ENCODE peak calls at places on chromosomes 2 and 18, in eight cellular contexts. One of them, this sample, is unnamed.

GRCh38 chr2:9655441-9656269 is 24.9 kb upstream of the YWHAQ start:
- DNase-seq in memory B cell: no peak
- DNase-seq in T-helper 17 cell: no peak
- DNase-seq in stimulated activated CD4-positive, alpha-beta T cell treated with anti-CD3 and anti-CD28 coated beads, Interleukin-4, amount 100 ng/mL, for 1 hour: peak; percentile 65
- DNase-seq in adipocyte: peak; percentile 67
- DNase-seq in ELF-1: no peak
- DNase-seq in KBM-7: no peak
- DNase-seq in NCI-H774: no peak
- DNase-seq in this sample: no peak

GRCh38 chr2:27807476-27807875 is 36.0 kb downstream of the MRPL33 start:
- DNase-seq in stimulated activated CD4-positive, alpha-beta T cell treated with anti-CD3 and anti-CD28 coated beads, Interleukin-4, amount 100 ng/mL, for 1 hour: peak; percentile 3
- DNase-seq in ELF-1: peak; percentile 27
- DNase-seq in NCI-H774: no peak
- DNase-seq in KBM-7: peak; percentile 35
- DNase-seq in adipocyte: peak; percentile 44
- DNase-seq in T-helper 17 cell: no peak
- DNase-seq in memory B cell: no peak
- DNase-seq in this sample: no peak

GRCh38 chr2:3073196-3073595 is 304.4 kb downstream of the EIPR1 start:
- DNase-seq in NCI-H774: no peak
- DNase-seq in memory B cell: no peak
- DNase-seq in adipocyte: no peak
- DNase-seq in KBM-7: no peak
- DNase-seq in stimulated activated CD4-positive, alpha-beta T cell treated with anti-CD3 and anti-CD28 coated beads, Interleukin-4, amount 100 ng/mL, for 1 hour: no peak
- DNase-seq in T-helper 17 cell: no peak
- DNase-seq in ELF-1: no peak
- DNase-seq in this sample: no peak

GRCh38 chr2:165793161-165793778 is 777 bp downstream of the GALNT3 start:
- DNase-seq in ELF-1: peak; percentile 38
- DNase-seq in NCI-H774: peak; percentile 13
- DNase-seq in KBM-7: no peak
- DNase-seq in stimulated activated CD4-positive, alpha-beta T cell treated with anti-CD3 and anti-CD28 coated beads, Interleukin-4, amount 100 ng/mL, for 1 hour: peak; percentile 2
- DNase-seq in memory B cell: no peak
- DNase-seq in adipocyte: peak; percentile 16
- DNase-seq in T-helper 17 cell: no peak
- DNase-seq in this sample: peak; percentile 12

GRCh38 chr2:168515502-168515901 is 59.4 kb downstream of the CERS6 start:
- DNase-seq in KBM-7: no peak
- DNase-seq in adipocyte: peak; percentile 89
- DNase-seq in NCI-H774: no peak
- DNase-seq in memory B cell: no peak
- DNase-seq in ELF-1: no peak
- DNase-seq in stimulated activated CD4-positive, alpha-beta T cell treated with anti-CD3 and anti-CD28 coated beads, Interleukin-4, amount 100 ng/mL, for 1 hour: no peak
- DNase-seq in T-helper 17 cell: no peak
- DNase-seq in this sample: no peak

GRCh38 chr18:11119550-11119949 is 29.8 kb downstream of the PIEZO2 start:
- DNase-seq in ELF-1: no peak
- DNase-seq in memory B cell: no peak
- DNase-seq in KBM-7: no peak
- DNase-seq in stimulated activated CD4-positive, alpha-beta T cell treated with anti-CD3 and anti-CD28 coated beads, Interleukin-4, amount 100 ng/mL, for 1 hour: no peak
- DNase-seq in NCI-H774: no peak
- DNase-seq in T-helper 17 cell: no peak
- DNase-seq in adipocyte: peak; percentile 64
- DNase-seq in this sample: no peak

GRCh38 chr2:79393806-79394484 is 118.9 kb upstream of the CTNNA2 start:
- DNase-seq in T-helper 17 cell: no peak
- DNase-seq in KBM-7: no peak
- DNase-seq in stimulated activated CD4-positive, alpha-beta T cell treated with anti-CD3 and anti-CD28 coated beads, Interleukin-4, amount 100 ng/mL, for 1 hour: no peak
- DNase-seq in memory B cell: no peak
- DNase-seq in ELF-1: peak; percentile 87
- DNase-seq in adipocyte: no peak
- DNase-seq in NCI-H774: peak; percentile 72
- DNase-seq in this sample: no peak

GRCh38 chr2:73268831-73269685 is 15.2 kb downstream of the FBXO41 start:
- DNase-seq in T-helper 17 cell: peak; percentile 68
- DNase-seq in stimulated activated CD4-positive, alpha-beta T cell treated with anti-CD3 and anti-CD28 coated beads, Interleukin-4, amount 100 ng/mL, for 1 hour: peak; percentile 73
- DNase-seq in memory B cell: peak; percentile 59
- DNase-seq in NCI-H774: peak; percentile 86
- DNase-seq in ELF-1: peak; percentile 77
- DNase-seq in adipocyte: peak; percentile 28
- DNase-seq in KBM-7: no peak
- DNase-seq in this sample: peak; percentile 11

GRCh38 chr2:7071916-7072556 is 154.8 kb downstream of the RNF144A start:
- DNase-seq in NCI-H774: no peak
- DNase-seq in ELF-1: no peak
- DNase-seq in T-helper 17 cell: no peak
- DNase-seq in adipocyte: no peak
- DNase-seq in stimulated activated CD4-positive, alpha-beta T cell treated with anti-CD3 and anti-CD28 coated beads, Interleukin-4, amount 100 ng/mL, for 1 hour: no peak
- DNase-seq in memory B cell: no peak
- DNase-seq in KBM-7: peak; percentile 78
- DNase-seq in this sample: no peak

GRCh38 chr2:68185541-68186164 is 28.0 kb downstream of the PNO1 start:
- DNase-seq in KBM-7: peak; percentile 70
- DNase-seq in ELF-1: peak; percentile 55
- DNase-seq in T-helper 17 cell: peak; percentile 41
- DNase-seq in stimulated activated CD4-positive, alpha-beta T cell treated with anti-CD3 and anti-CD28 coated beads, Interleukin-4, amount 100 ng/mL, for 1 hour: peak; percentile 68
- DNase-seq in adipocyte: peak; percentile 37
- DNase-seq in memory B cell: peak; percentile 48
- DNase-seq in NCI-H774: no peak
- DNase-seq in this sample: peak; percentile 61

GRCh38 chr18:54163458-54163857 is 61.0 kb downstream of the MBD2 start:
- DNase-seq in adipocyte: no peak
- DNase-seq in ELF-1: no peak
- DNase-seq in NCI-H774: no peak
- DNase-seq in T-helper 17 cell: no peak
- DNase-seq in KBM-7: no peak
- DNase-seq in memory B cell: no peak
- DNase-seq in stimulated activated CD4-positive, alpha-beta T cell treated with anti-CD3 and anti-CD28 coated beads, Interleukin-4, amount 100 ng/mL, for 1 hour: no peak
- DNase-seq in this sample: no peak

GRCh38 chr18:48036191-48036590 is 105.7 kb upstream of the SMAD2 start:
- DNase-seq in ELF-1: no peak
- DNase-seq in adipocyte: no peak
- DNase-seq in NCI-H774: no peak
- DNase-seq in T-helper 17 cell: no peak
- DNase-seq in memory B cell: no peak
- DNase-seq in stimulated activated CD4-positive, alpha-beta T cell treated with anti-CD3 and anti-CD28 coated beads, Interleukin-4, amount 100 ng/mL, for 1 hour: no peak
- DNase-seq in KBM-7: no peak
- DNase-seq in this sample: no peak

GRCh38 chr2:88874063-88874657 is 182.7 kb downstream of the RPIA start:
- DNase-seq in NCI-H774: peak; percentile 11
- DNase-seq in stimulated activated CD4-positive, alpha-beta T cell treated with anti-CD3 and anti-CD28 coated beads, Interleukin-4, amount 100 ng/mL, for 1 hour: peak; percentile 18
- DNase-seq in T-helper 17 cell: no peak
- DNase-seq in ELF-1: no peak
- DNase-seq in KBM-7: peak; percentile 72
- DNase-seq in adipocyte: peak; percentile 81
- DNase-seq in memory B cell: no peak
- DNase-seq in this sample: peak; percentile 43

GRCh38 chr2:58851598-58851997 is 610.5 kb upstream of the FANCL start:
- DNase-seq in memory B cell: no peak
- DNase-seq in KBM-7: no peak
- DNase-seq in NCI-H774: no peak
- DNase-seq in T-helper 17 cell: no peak
- DNase-seq in ELF-1: no peak
- DNase-seq in adipocyte: peak; percentile 6
- DNase-seq in stimulated activated CD4-positive, alpha-beta T cell treated with anti-CD3 and anti-CD28 coated beads, Interleukin-4, amount 100 ng/mL, for 1 hour: no peak
- DNase-seq in this sample: no peak

GRCh38 chr2:98185801-98186200 is 98.8 kb downstream of the VWA3B start:
- DNase-seq in adipocyte: no peak
- DNase-seq in T-helper 17 cell: no peak
- DNase-seq in stimulated activated CD4-positive, alpha-beta T cell treated with anti-CD3 and anti-CD28 coated beads, Interleukin-4, amount 100 ng/mL, for 1 hour: no peak
- DNase-seq in NCI-H774: no peak
- DNase-seq in ELF-1: no peak
- DNase-seq in memory B cell: no peak
- DNase-seq in KBM-7: no peak
- DNase-seq in this sample: no peak

GRCh38 chr18:31244737-31245432 is 73.1 kb upstream of the DSG1 start:
- DNase-seq in KBM-7: no peak
- DNase-seq in stimulated activated CD4-positive, alpha-beta T cell treated with anti-CD3 and anti-CD28 coated beads, Interleukin-4, amount 100 ng/mL, for 1 hour: no peak
- DNase-seq in T-helper 17 cell: no peak
- DNase-seq in adipocyte: no peak
- DNase-seq in memory B cell: no peak
- DNase-seq in ELF-1: peak; percentile 35
- DNase-seq in NCI-H774: no peak
- DNase-seq in this sample: no peak

GRCh38 chr2:8346706-8347430 is 335.0 kb upstream of the ID2 start:
- DNase-seq in adipocyte: no peak
- DNase-seq in NCI-H774: no peak
- DNase-seq in T-helper 17 cell: no peak
- DNase-seq in memory B cell: no peak
- DNase-seq in ELF-1: no peak
- DNase-seq in stimulated activated CD4-positive, alpha-beta T cell treated with anti-CD3 and anti-CD28 coated beads, Interleukin-4, amount 100 ng/mL, for 1 hour: no peak
- DNase-seq in KBM-7: no peak
- DNase-seq in this sample: no peak

GRCh38 chr2:8045081-8045614 is 636.7 kb upstream of the ID2 start:
- DNase-seq in T-helper 17 cell: no peak
- DNase-seq in NCI-H774: no peak
- DNase-seq in memory B cell: no peak
- DNase-seq in stimulated activated CD4-positive, alpha-beta T cell treated with anti-CD3 and anti-CD28 coated beads, Interleukin-4, amount 100 ng/mL, for 1 hour: no peak
- DNase-seq in adipocyte: no peak
- DNase-seq in KBM-7: no peak
- DNase-seq in ELF-1: no peak
- DNase-seq in this sample: no peak